ENCODE peak calls at places on chromosome 17, in five cellular contexts. D is endothelial cell of umbilical vein, A is GM12878, S is GM23338, I is spleen. N is an unnamed sample.

GRCh38 chr17:45123930-45124796 is 8.2 kb downstream of the PLCD3 start:
- DNase-seq in D (peak; percentile 90), A (no peak), S (peak; percentile 44), I (no peak), N (peak; percentile 63)

GRCh38 chr17:44324571-44325275 is at the start of gene SLC25A39:
- DNase-seq in D (peak; percentile 92), A (no peak), S (peak; percentile 93), I (peak; percentile 99), N (peak; percentile 91)

GRCh38 chr17:76272541-76273434 is 7.6 kb downstream of the UBALD2 start:
- DNase-seq in D (no peak), A (no peak), S (no peak), I (peak; percentile 84), N (peak; percentile 50)

GRCh38 chr17:19336938-19337711 is 25.4 kb downstream of the B9D1 start:
- DNase-seq in D (no peak), A (no peak), S (peak; percentile 54), I (peak; percentile 81), N (no peak)

GRCh38 chr17:83062818-83063671 is 16.4 kb upstream of the METRNL start:
- DNase-seq in D (no peak), A (no peak), S (no peak), I (peak; percentile 65), N (no peak)

GRCh38 chr17:71392715-71393567 is 727.9 kb upstream of the SOX9 start:
- DNase-seq in D (no peak), A (no peak), S (no peak), I (no peak), N (no peak)

GRCh38 chr17:40319651-40320550 is 10.9 kb downstream of the RARA start:
- DNase-seq in D (no peak), A (no peak), S (no peak), I (peak; percentile 93), N (peak; percentile 69)

GRCh38 chr17:69500911-69501429 is 86.5 kb downstream of the MAP2K6 start:
- DNase-seq in D (no peak), A (no peak), S (no peak), I (no peak), N (no peak)

GRCh38 chr17:31390748-31391495 is 553 bp upstream of the RAB11FIP4 start:
- DNase-seq in D (no peak), A (no peak), S (peak; percentile 55), I (peak; percentile 66), N (no peak)

GRCh38 chr17:74877592-74878543 is 5.1 kb upstream of the FDXR start:
- DNase-seq in D (no peak), A (no peak), S (no peak), I (no peak), N (no peak)

GRCh38 chr17:36534881-36535668 is at the start of gene PIGW:
- DNase-seq in D (peak; percentile 90), A (peak; percentile 66), S (peak; percentile 95), I (peak; percentile 97), N (peak; percentile 92)

GRCh38 chr17:82076785-82077591 is 11.4 kb upstream of the DUS1L start:
- DNase-seq in D (no peak), A (no peak), S (peak; percentile 65), I (no peak), N (no peak)

GRCh38 chr17:4934173-4934979 is 2.3 kb downstream of the GP1BA start:
- DNase-seq in D (peak; percentile 20), A (no peak), S (peak; percentile 70), I (no peak), N (peak; percentile 57)

GRCh38 chr17:64406321-64407200 is 15.9 kb upstream of the PECAM1 start:
- DNase-seq in D (peak; percentile 69), A (no peak), S (peak; percentile 63), I (peak; percentile 73), N (no peak)

GRCh38 chr17:69560987-69561441 is 146.5 kb downstream of the MAP2K6 start:
- DNase-seq in D (no peak), A (no peak), S (no peak), I (no peak), N (no peak)

GRCh38 chr17:3038941-3039340 is 24.5 kb downstream of the OR1D5 start:
- DNase-seq in D (no peak), A (no peak), S (peak; percentile 27), I (peak; percentile 7), N (no peak)

GRCh38 chr17:76022285-76022684 is 4.8 kb downstream of the EVPL start:
- DNase-seq in D (no peak), A (no peak), S (peak; percentile 45), I (no peak), N (no peak)

GRCh38 chr17:50364061-50364458 is 8.9 kb downstream of the MRPL27 start:
- DNase-seq in D (no peak), A (no peak), S (no peak), I (peak; percentile 59), N (no peak)

GRCh38 chr17:81556175-81556691 is 4.1 kb upstream of the FAAP100 start:
- DNase-seq in D (no peak), A (no peak), S (no peak), I (no peak), N (no peak)

GRCh38 chr17:42422958-42423712 is at the start of gene CAVIN1:
- DNase-seq in D (peak; percentile 95), A (no peak), S (peak; percentile 99), I (peak; percentile 91), N (no peak)

GRCh38 chr17:74085434-74085833 is 118.0 kb upstream of the RPL38 start:
- DNase-seq in D (no peak), A (no peak), S (peak; percentile 53), I (no peak), N (no peak)

GRCh38 chr17:72143245-72143644 is 22.4 kb downstream of the SOX9 start:
- DNase-seq in D (no peak), A (no peak), S (no peak), I (no peak), N (no peak)

GRCh38 chr17:75996665-75997590 is 3.7 kb upstream of the CDK3 start:
- DNase-seq in D (no peak), A (peak; percentile 45), S (no peak), I (peak; percentile 79), N (peak; percentile 78)

DNA sequence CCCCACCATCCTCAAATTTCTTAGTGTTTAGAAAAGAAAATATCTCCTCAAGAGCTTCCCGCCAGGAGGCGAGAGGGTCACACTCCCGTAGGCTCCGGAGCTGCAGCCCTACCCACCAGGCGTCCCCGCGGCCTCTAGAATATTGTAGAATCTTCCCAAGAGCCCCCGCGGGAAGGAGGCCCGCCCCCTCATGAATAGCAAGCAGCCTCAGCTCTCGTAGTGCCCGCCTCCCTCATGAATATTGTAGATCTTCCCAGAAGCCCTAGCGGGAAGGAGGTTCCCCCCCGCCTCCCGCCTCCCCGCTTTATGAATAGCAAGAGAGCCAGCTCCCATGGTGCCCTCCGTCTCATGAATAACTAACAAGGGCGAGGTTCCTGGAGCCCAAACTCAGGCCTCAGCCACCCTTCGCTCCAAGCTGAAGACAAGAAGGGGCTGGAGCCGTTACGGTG is at the start of gene FBXO47:
- DNase-seq in D (peak; percentile 93), A (no peak), S (peak; percentile 100), I (peak; percentile 95), N (no peak)
- TF ChIP-seq POLR2AphosphoS5 in D (peak; percentile 63), A (no peak), S (peak; percentile 88), I (peak; percentile 62), N (no peak)

GRCh38 chr17:49015179-49015923 is 18.2 kb downstream of the IGF2BP1 start:
- DNase-seq in D (no peak), A (no peak), S (no peak), I (no peak), N (no peak)

GRCh38 chr17:49013311-49014205 is 16.4 kb downstream of the IGF2BP1 start:
- DNase-seq in D (no peak), A (no peak), S (peak; percentile 93), I (no peak), N (no peak)

GRCh38 chr17:49016775-49017463 is 19.7 kb downstream of the IGF2BP1 start:
- DNase-seq in D (peak; percentile 94), A (no peak), S (no peak), I (no peak), N (no peak)

GRCh38 chr17:49015924-49016774 is 19.0 kb downstream of the IGF2BP1 start:
- DNase-seq in D (peak; percentile 47), A (no peak), S (no peak), I (no peak), N (no peak)

GRCh38 chr17:49012893-49013255 is 15.7 kb downstream of the IGF2BP1 start:
- DNase-seq in D (no peak), A (no peak), S (peak; percentile 24), I (no peak), N (no peak)
- H3K4me3 ChIP-seq in D (no peak overlapping the region), A (no peak overlapping the region), S (peak overlapping the region; percentile 58), I (no peak overlapping the region), N (no peak overlapping the region)

GRCh38 chr17:1727258-1727789 is 2.8 kb downstream of the WDR81 start:
- DNase-seq in D (no peak), A (no peak), S (no peak), I (peak; percentile 75), N (no peak)

GRCh38 chr17:1725642-1726511 is 1.4 kb downstream of the WDR81 start:
- DNase-seq in D (no peak), A (no peak), S (no peak), I (peak; percentile 77), N (no peak)

GRCh38 chr17:1724869-1725641 is 551 bp downstream of the WDR81 start:
- DNase-seq in D (no peak), A (no peak), S (peak; percentile 54), I (peak; percentile 87), N (peak; percentile 61)

GRCh38 chr17:1726626-1727257 is 2.2 kb downstream of the WDR81 start:
- DNase-seq in D (no peak), A (no peak), S (no peak), I (peak; percentile 77), N (no peak)

GRCh38 chr17:1724351-1724868 is at the start of gene WDR81:
- DNase-seq in D (peak; percentile 69), A (no peak), S (peak; percentile 93), I (peak; percentile 99), N (peak; percentile 73)
- TF ChIP-seq POLR2AphosphoS5 in D (peak; percentile 95), A (no peak), S (no peak), I (peak; percentile 87), N (peak; percentile 12)

GRCh38 chr17:17682293-17682736 is 1.1 kb downstream of the RAI1 start:
- DNase-seq in D (peak; percentile 19), A (no peak), S (no peak), I (peak; percentile 92), N (no peak)

GRCh38 chr17:17682737-17683675 is 1.7 kb downstream of the RAI1 start:
- DNase-seq in D (peak; percentile 67), A (no peak), S (peak; percentile 75), I (peak; percentile 89), N (no peak)

GRCh38 chr17:17684901-17685774 is 3.9 kb downstream of the RAI1 start:
- DNase-seq in D (peak; percentile 30), A (no peak), S (peak; percentile 51), I (no peak), N (no peak)

GRCh38 chr17:17685775-17686291 is 4.6 kb downstream of the RAI1 start:
- DNase-seq in D (peak; percentile 83), A (no peak), S (peak; percentile 47), I (no peak), N (no peak)

DNA sequence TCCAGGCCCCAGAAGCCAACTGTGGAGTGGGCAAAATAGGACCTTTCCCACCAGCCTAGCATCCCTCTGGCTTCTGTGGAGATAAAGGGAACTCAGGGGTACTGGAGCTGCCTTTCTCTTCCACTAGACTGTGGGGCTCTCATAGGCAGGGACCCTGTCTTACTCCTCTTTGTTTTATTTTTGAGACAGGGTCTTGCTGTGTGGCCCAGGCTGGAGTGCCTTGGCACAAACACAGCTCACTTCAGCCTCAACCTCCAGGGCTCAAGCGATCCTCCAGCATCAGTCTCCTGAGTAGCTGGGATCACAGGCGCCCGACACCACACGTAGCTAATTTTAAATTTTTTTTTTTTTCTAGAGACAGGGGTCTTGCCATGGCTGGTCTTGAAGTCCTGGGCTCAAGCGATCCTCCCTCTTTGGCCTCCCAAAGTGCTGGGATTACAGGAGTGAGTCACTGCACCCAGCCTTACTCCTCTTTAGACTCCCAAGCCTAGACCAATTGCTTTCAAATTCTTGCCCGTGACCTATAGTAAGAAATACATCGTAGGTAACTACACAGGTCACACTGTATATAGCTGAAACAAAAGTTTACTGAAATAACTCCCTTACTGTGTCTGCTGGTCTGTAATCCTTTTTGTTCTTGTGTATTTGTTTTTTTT is 2.6 kb downstream of the RAI1 start:
- DNase-seq in D (no peak), A (no peak), S (no peak), I (no peak), N (no peak)
- H3K4me3 ChIP-seq in D (no peak overlapping the region), A (peak overlapping the region; percentile 99), S (peak overlapping the region; percentile 66), I (peak overlapping the region; percentile 89), N (peak overlapping the region; percentile 63)